ENCODE peak calls at places on chromosome 2, in nine cellular contexts. One of them, this sample, is unnamed.

GRCh38 chr2:237859082-237859433 is 365 bp upstream of the RAMP1 start:
- DNase-seq in psoas muscle: no peak
- DNase-seq in lung: no peak
- DNase-seq in fibroblast of pulmonary artery: no peak
- DNase-seq in AG04450: no peak
- DNase-seq in IMR-90: no peak
- DNase-seq in left lung: peak
- DNase-seq in HL-60: no peak
- DNase-seq in mucosa of descending colon: no peak
- DNase-seq in this sample: no peak

GRCh38 chr2:195532255-195532627 is 124.8 kb upstream of the SLC39A10 start:
- DNase-seq in psoas muscle: no peak
- DNase-seq in lung: no peak
- DNase-seq in fibroblast of pulmonary artery: peak
- DNase-seq in AG04450: no peak
- DNase-seq in IMR-90: no peak
- DNase-seq in left lung: no peak
- DNase-seq in HL-60: no peak
- DNase-seq in mucosa of descending colon: no peak
- DNase-seq in this sample: no peak

GRCh38 chr2:176585291-176585690 is 316.0 kb downstream of the MTX2 start:
- DNase-seq in psoas muscle: no peak
- DNase-seq in lung: no peak
- DNase-seq in fibroblast of pulmonary artery: no peak
- DNase-seq in AG04450: no peak
- DNase-seq in IMR-90: no peak
- DNase-seq in left lung: no peak
- DNase-seq in HL-60: no peak
- DNase-seq in mucosa of descending colon: no peak
- DNase-seq in this sample: no peak

GRCh38 chr2:65464604-65465003 is 32.2 kb upstream of the SPRED2 start:
- DNase-seq in psoas muscle: no peak
- DNase-seq in lung: no peak
- DNase-seq in fibroblast of pulmonary artery: no peak
- DNase-seq in AG04450: no peak
- DNase-seq in IMR-90: no peak
- DNase-seq in left lung: no peak
- DNase-seq in HL-60: no peak
- DNase-seq in mucosa of descending colon: no peak
- DNase-seq in this sample: no peak

GRCh38 chr2:233513953-233514655 is 52.5 kb downstream of the USP40 start:
- DNase-seq in psoas muscle: no peak
- DNase-seq in lung: peak
- DNase-seq in fibroblast of pulmonary artery: no peak
- DNase-seq in AG04450: no peak
- DNase-seq in IMR-90: no peak
- DNase-seq in left lung: no peak
- DNase-seq in HL-60: no peak
- DNase-seq in mucosa of descending colon: no peak
- DNase-seq in this sample: peak

GRCh38 chr2:68762665-68763064 is 28.1 kb downstream of the ARHGAP25 start:
- DNase-seq in psoas muscle: no peak
- DNase-seq in lung: no peak
- DNase-seq in fibroblast of pulmonary artery: peak
- DNase-seq in AG04450: no peak
- DNase-seq in IMR-90: peak
- DNase-seq in left lung: no peak
- DNase-seq in HL-60: no peak
- DNase-seq in mucosa of descending colon: no peak
- DNase-seq in this sample: peak

GRCh38 chr2:157245441-157246211 is 11.9 kb upstream of the GALNT5 start:
- DNase-seq in psoas muscle: no peak
- DNase-seq in lung: no peak
- DNase-seq in fibroblast of pulmonary artery: no peak
- DNase-seq in AG04450: no peak
- DNase-seq in IMR-90: peak
- DNase-seq in left lung: no peak
- DNase-seq in HL-60: no peak
- DNase-seq in mucosa of descending colon: no peak
- DNase-seq in this sample: no peak

GRCh38 chr2:218885981-218886447 is 5.4 kb downstream of the WNT10A start:
- DNase-seq in psoas muscle: no peak
- DNase-seq in lung: no peak
- DNase-seq in fibroblast of pulmonary artery: no peak
- DNase-seq in AG04450: no peak
- DNase-seq in IMR-90: no peak
- DNase-seq in left lung: no peak
- DNase-seq in HL-60: no peak
- DNase-seq in mucosa of descending colon: no peak
- DNase-seq in this sample: peak

GRCh38 chr2:152508446-152508845 is 173.5 kb downstream of the FMNL2 start:
- DNase-seq in psoas muscle: no peak
- DNase-seq in lung: no peak
- DNase-seq in fibroblast of pulmonary artery: peak
- DNase-seq in AG04450: peak
- DNase-seq in IMR-90: peak
- DNase-seq in left lung: no peak
- DNase-seq in HL-60: no peak
- DNase-seq in mucosa of descending colon: no peak
- DNase-seq in this sample: no peak

GRCh38 chr2:47404356-47404755 is 1.4 kb downstream of the MSH2 start:
- DNase-seq in psoas muscle: no peak
- DNase-seq in lung: no peak
- DNase-seq in fibroblast of pulmonary artery: no peak
- DNase-seq in AG04450: no peak
- DNase-seq in IMR-90: no peak
- DNase-seq in left lung: no peak
- DNase-seq in HL-60: no peak
- DNase-seq in mucosa of descending colon: no peak
- DNase-seq in this sample: no peak

GRCh38 chr2:1889099-1889650 is 144.9 kb upstream of the PXDN start:
- DNase-seq in psoas muscle: no peak
- DNase-seq in lung: no peak
- DNase-seq in fibroblast of pulmonary artery: no peak
- DNase-seq in AG04450: no peak
- DNase-seq in IMR-90: no peak
- DNase-seq in left lung: no peak
- DNase-seq in HL-60: no peak
- DNase-seq in mucosa of descending colon: no peak
- DNase-seq in this sample: no peak

GRCh38 chr2:240390091-240391073 is 45.1 kb upstream of the GPC1 start:
- DNase-seq in psoas muscle: peak
- DNase-seq in lung: no peak
- DNase-seq in fibroblast of pulmonary artery: no peak
- DNase-seq in AG04450: no peak
- DNase-seq in IMR-90: no peak
- DNase-seq in left lung: peak
- DNase-seq in HL-60: no peak
- DNase-seq in mucosa of descending colon: peak
- DNase-seq in this sample: no peak

GRCh38 chr2:121689356-121689755 is 40.1 kb upstream of the CLASP1 start:
- DNase-seq in psoas muscle: no peak
- DNase-seq in lung: no peak
- DNase-seq in fibroblast of pulmonary artery: peak
- DNase-seq in AG04450: peak
- DNase-seq in IMR-90: peak
- DNase-seq in left lung: no peak
- DNase-seq in HL-60: no peak
- DNase-seq in mucosa of descending colon: no peak
- DNase-seq in this sample: no peak

DNA sequence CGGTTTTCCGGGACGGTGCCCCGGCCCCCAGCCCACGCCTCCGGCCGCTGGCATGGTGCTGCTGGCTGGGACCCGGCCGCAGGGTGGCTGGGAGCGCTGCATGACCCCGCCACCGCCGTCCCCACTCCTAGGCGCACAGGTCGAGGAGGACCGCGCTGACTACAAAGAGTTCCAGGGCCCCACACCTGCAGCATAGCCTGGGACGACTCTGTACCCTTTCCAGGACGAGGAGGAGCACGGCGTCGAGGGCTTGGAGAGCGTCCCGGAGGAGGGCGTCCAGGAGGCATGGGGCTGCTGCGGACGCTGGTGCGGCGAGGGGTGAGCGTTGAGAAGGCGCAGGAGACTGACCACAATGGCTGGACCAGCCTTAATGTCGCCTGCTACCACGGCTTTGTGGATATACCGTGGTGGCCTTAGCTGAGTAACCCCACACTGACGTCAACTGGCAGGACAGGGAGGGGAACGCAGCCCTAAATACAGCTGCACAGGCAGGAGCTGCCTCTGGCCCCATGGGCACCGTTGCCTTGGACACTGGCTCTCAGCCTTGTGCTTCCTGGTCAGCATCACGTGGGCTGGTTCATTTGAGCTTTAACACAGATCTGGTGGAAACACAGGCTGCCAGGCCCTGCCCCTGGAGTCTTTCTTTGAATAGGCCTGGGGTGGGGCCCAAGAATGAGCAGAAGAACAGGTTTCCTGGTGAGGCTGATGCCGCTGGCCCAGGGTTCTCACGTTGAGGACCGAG is 40.9 kb upstream of the TRIM43B start:
- DNase-seq in psoas muscle: peak
- DNase-seq in lung: peak
- DNase-seq in fibroblast of pulmonary artery: no peak
- DNase-seq in AG04450: no peak
- DNase-seq in IMR-90: no peak
- DNase-seq in left lung: peak
- DNase-seq in HL-60: no peak
- DNase-seq in mucosa of descending colon: peak
- DNase-seq in this sample: peak
- H3K4me3 ChIP-seq in psoas muscle: peak
- H3K4me3 ChIP-seq in lung: no peak
- H3K4me3 ChIP-seq in fibroblast of pulmonary artery: peak
- H3K4me3 ChIP-seq in AG04450: peak
- H3K4me3 ChIP-seq in IMR-90: peak
- H3K4me3 ChIP-seq in left lung: peak
- H3K4me3 ChIP-seq in HL-60: no peak
- H3K4me3 ChIP-seq in mucosa of descending colon: no peak
- H3K4me3 ChIP-seq in this sample: peak

DNA sequence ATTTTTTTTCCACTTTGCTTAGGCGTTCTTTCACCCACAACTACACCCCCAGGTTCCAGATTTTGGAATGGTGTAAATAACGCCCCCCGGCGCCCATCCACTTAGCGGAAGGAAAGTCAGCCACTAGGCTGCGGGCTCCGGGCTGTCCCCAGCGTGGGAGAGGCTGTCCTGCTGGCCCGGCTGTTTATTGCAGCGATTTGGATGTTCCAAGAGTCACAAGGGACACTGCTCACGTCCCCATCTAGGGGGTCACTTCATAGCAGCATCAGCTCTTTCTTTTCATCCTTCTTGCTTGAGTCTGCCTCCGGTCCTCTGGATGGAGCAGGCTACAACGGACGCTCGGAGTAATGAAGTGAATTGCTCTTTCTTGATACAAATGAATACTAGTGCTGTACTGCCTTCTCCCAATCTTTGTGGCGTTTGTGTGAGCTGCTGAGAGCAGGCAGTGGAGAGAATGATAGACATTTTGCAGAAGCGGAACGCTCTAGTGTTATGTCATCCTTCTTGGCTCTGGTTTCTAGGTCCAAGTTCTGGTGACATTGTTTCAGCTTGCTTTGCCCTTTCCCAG is 50.7 kb upstream of the PAIP2B start:
- DNase-seq in psoas muscle: peak
- DNase-seq in lung: no peak
- DNase-seq in fibroblast of pulmonary artery: peak
- DNase-seq in AG04450: no peak
- DNase-seq in IMR-90: no peak
- DNase-seq in left lung: no peak
- DNase-seq in HL-60: peak
- DNase-seq in mucosa of descending colon: peak
- DNase-seq in this sample: peak
- TF ChIP-seq CTCF in psoas muscle: peak
- TF ChIP-seq CTCF in lung: no peak
- TF ChIP-seq CTCF in fibroblast of pulmonary artery: peak
- TF ChIP-seq CTCF in AG04450: peak
- TF ChIP-seq CTCF in IMR-90: no peak
- TF ChIP-seq CTCF in left lung: peak
- TF ChIP-seq CTCF in HL-60: no peak
- TF ChIP-seq CTCF in mucosa of descending colon: no peak
- TF ChIP-seq CTCF in this sample: no peak

DNA sequence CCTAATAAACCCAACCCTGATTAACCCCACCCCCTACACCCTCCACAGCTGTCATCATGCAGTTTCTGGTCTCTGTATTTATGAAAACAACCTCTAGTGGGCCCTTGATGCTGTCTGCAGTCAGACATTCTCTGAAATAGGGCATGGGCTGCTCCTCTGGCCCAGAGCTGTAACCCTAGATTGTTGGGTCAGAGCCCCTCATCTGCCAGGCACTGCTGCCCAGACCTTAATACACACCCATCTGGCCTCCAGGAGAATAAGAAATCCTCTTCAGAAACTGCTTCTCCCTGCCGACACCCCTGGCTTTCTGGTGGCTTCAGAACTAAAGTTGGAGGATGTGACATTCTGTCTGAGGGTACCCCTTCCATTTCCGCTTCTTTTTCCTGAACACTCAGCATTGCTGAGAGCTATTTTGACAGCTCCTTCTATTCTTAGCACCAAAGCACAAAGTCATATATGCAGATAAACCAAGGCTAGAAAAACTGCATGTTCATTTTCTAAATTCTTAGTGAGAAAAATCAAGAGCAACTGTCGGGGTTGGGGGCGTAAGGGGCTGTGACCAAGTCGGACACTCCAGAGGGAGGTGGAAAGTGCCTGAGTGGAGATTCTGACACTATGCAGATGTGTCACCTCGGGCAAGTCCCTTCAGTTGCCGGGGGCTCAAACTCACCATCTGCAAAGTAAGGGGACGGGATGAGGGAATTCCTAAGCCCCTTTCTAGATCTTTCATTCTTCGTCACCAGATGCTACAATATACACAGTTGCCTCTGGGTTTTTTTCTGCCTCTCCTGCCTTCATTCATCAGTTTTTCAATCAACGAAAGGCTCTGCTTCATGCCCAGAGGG is 28.7 kb downstream of the SRSF7 start:
- DNase-seq in psoas muscle: no peak
- DNase-seq in lung: no peak
- DNase-seq in fibroblast of pulmonary artery: no peak
- DNase-seq in AG04450: no peak
- DNase-seq in IMR-90: no peak
- DNase-seq in left lung: no peak
- DNase-seq in HL-60: no peak
- DNase-seq in mucosa of descending colon: no peak
- DNase-seq in this sample: peak
- H3K4me3 ChIP-seq in psoas muscle: peak
- H3K4me3 ChIP-seq in lung: no peak
- H3K4me3 ChIP-seq in fibroblast of pulmonary artery: no peak
- H3K4me3 ChIP-seq in AG04450: no peak
- H3K4me3 ChIP-seq in IMR-90: no peak
- H3K4me3 ChIP-seq in left lung: no peak
- H3K4me3 ChIP-seq in HL-60: no peak
- H3K4me3 ChIP-seq in mucosa of descending colon: no peak
- H3K4me3 ChIP-seq in this sample: peak

DNA sequence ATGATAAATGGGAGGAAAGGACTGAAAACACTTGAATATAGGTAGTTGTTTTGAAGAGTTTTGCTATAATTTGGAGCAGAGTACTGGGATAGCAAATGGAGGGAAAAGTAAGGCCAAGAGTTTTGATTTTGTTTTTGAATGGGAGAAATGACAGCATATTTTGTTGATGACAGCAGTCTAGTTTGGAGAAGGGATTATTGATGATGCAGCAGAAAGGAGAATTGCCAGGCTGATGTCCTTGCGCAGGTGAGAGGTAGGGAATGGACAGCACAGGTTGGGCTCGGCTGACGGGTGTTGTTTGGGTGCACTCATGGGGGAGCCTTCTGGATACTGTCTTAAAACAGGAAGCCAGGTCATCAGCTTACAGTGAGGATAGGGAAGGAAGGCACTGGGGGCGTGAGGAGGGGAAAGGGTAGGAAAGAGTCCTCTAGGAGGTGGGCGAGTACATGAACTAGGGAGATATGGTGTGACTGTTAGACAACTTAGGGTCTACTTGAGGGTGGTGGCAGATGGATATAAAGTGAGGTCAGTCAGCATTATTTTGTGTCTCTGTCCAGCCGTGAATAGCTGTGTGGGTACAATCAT is 10.4 kb downstream of the NCAPH start:
- DNase-seq in psoas muscle: no peak
- DNase-seq in lung: no peak
- DNase-seq in fibroblast of pulmonary artery: no peak
- DNase-seq in AG04450: no peak
- DNase-seq in IMR-90: no peak
- DNase-seq in left lung: no peak
- DNase-seq in HL-60: no peak
- DNase-seq in mucosa of descending colon: no peak
- DNase-seq in this sample: no peak
- TF ChIP-seq CTCF in psoas muscle: no peak
- TF ChIP-seq CTCF in lung: no peak
- TF ChIP-seq CTCF in fibroblast of pulmonary artery: no peak
- TF ChIP-seq CTCF in AG04450: no peak
- TF ChIP-seq CTCF in IMR-90: no peak
- TF ChIP-seq CTCF in left lung: no peak
- TF ChIP-seq CTCF in HL-60: no peak
- TF ChIP-seq CTCF in mucosa of descending colon: no peak
- TF ChIP-seq CTCF in this sample: no peak